ENCODE peak calls at places on chromosomes 2 and 18, in seven cellular contexts. C, Y, A, T, U, Q and B are unnamed samples.

GRCh38 chr18:3262234-3263171 is 570 bp downstream of the MYL12B start:
- DNase-seq in C (peak), Y (no peak), A (no peak), T (peak), U (peak), Q (no peak), B (peak)

GRCh38 chr2:127645395-127646291 is at the start of gene GPR17:
- DNase-seq in C (no peak), Y (no peak), A (no peak), T (no peak), U (no peak), Q (no peak), B (no peak)

GRCh38 chr2:237962432-237963084 is 4.3 kb upstream of the UBE2F start:
- DNase-seq in C (no peak), Y (no peak), A (no peak), T (no peak), U (no peak), Q (no peak), B (no peak)

GRCh38 chr2:176873403-176873802 is 339.2 kb upstream of the HNRNPA3 start:
- DNase-seq in C (no peak), Y (no peak), A (no peak), T (no peak), U (no peak), Q (no peak), B (no peak)

GRCh38 chr2:143505542-143505941 is 376.3 kb downstream of the ARHGAP15 start:
- DNase-seq in C (no peak), Y (no peak), A (no peak), T (no peak), U (no peak), Q (no peak), B (no peak)

GRCh38 chr18:57542126-57542525 is 44.4 kb downstream of the FECH start:
- DNase-seq in C (no peak), Y (no peak), A (peak), T (no peak), U (no peak), Q (no peak), B (no peak)

GRCh38 chr2:228548230-228548629 is 366.7 kb upstream of the SPHKAP start:
- DNase-seq in C (no peak), Y (no peak), A (no peak), T (no peak), U (no peak), Q (no peak), B (no peak)

GRCh38 chr18:74274690-74275089 is 17.1 kb downstream of the CYB5A start:
- DNase-seq in C (no peak), Y (no peak), A (no peak), T (no peak), U (no peak), Q (no peak), B (no peak)

GRCh38 chr2:68225119-68225632 is 27.2 kb downstream of the PPP3R1 start:
- DNase-seq in C (peak), Y (peak), A (no peak), T (peak), U (no peak), Q (no peak), B (peak)